ENCODE peak calls at places on chromosomes 6 and 20, in four cellular contexts. N is trophoblast cell, V is neural progenitor cell, S is NT2/D1. U is an unnamed sample.

GRCh38 chr6:110650755-110651154 is 164.5 kb downstream of the CDK19 start:
- DNase-seq in N (no peak), V (no peak), S (no peak), U (no peak)

GRCh38 chr6:41678511-41679084 is 40.3 kb downstream of the MDFI start:
- DNase-seq in N (no peak), V (no peak), S (no peak), U (peak)

GRCh38 chr20:62886709-62887058 is 25.1 kb upstream of the TCFL5 start:
- DNase-seq in N (no peak), V (no peak), S (no peak), U (no peak)

GRCh38 chr20:21607971-21608735 is 94.3 kb upstream of the NKX2-2 start:
- DNase-seq in N (no peak), V (no peak), S (no peak), U (no peak)

GRCh38 chr6:15400572-15401004 is 154.7 kb downstream of the JARID2 start:
- DNase-seq in N (no peak), V (peak), S (no peak), U (peak)

GRCh38 chr20:49399329-49399728 is 83.1 kb downstream of the KCNB1 start:
- DNase-seq in N (no peak), V (no peak), S (no peak), U (no peak)

GRCh38 chr20:9500121-9500911 is 14.1 kb upstream of the LAMP5 start:
- DNase-seq in N (peak), V (no peak), S (no peak), U (no peak)

GRCh38 chr6:109073344-109074235 is 21.1 kb downstream of the SESN1 start:
- DNase-seq in N (peak), V (peak), S (peak), U (peak)

GRCh38 chr20:57464642-57465211 is 60.2 kb downstream of the CTCFL start:
- DNase-seq in N (peak), V (no peak), S (no peak), U (no peak)

GRCh38 chr6:33655155-33655554 is 34.0 kb downstream of the ITPR3 start:
- DNase-seq in N (no peak), V (no peak), S (no peak), U (no peak)

DNA sequence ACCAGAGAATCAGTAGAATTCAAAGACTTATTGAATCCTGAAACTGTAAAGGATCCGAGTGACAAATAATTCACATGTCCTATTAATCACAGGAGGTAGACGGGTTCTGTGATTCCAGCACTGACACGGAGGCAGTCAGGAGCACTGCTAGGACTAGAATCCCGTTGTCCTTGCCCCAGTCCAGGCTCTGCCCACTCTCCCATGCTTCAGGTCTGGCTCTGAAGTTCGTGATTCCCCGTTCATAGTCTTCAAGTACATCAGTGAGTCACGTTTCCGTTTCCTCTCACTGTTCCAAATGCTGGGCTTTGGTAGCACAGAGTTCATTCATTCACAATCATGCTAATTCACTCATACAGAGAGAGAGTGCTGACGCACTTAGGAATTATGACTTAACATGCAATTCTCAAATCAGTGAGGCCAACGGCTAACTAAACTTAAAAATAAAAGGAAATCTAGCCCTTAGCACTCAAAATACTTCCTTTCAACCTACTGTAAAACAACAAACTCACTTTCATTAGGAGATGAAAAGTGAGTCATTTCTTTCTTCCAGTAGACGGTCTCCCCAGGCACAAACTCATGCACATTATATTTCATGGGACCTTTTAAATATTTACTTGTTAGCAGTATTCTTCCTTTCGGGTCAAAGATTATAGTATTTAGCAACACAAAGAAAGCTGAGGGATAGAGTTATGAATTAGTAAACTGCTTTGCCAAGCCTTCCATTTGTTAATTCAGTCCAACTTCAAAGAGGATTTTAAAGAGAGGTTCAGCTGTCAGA is 94.0 kb upstream of the NHSL1 start:
- DNase-seq in N (peak), V (no peak), S (peak), U (peak)
- H3K9ac ChIP-seq in N (no peak), V (no peak), S (no peak), U (no peak)

GRCh38 chr20:45506398-45506797 is 9.0 kb downstream of the SPINT3 start:
- DNase-seq in N (no peak), V (no peak), S (no peak), U (no peak)

GRCh38 chr20:45509091-45509490 is 6.3 kb downstream of the SPINT3 start:
- DNase-seq in N (no peak), V (no peak), S (no peak), U (peak)

GRCh38 chr20:45508068-45508886 is 7.1 kb downstream of the SPINT3 start:
- DNase-seq in N (no peak), V (no peak), S (no peak), U (no peak)

GRCh38 chr20:45510242-45510862 is 5.1 kb downstream of the SPINT3 start:
- DNase-seq in N (no peak), V (no peak), S (no peak), U (no peak)

GRCh38 chr20:45506927-45507820 is 8.2 kb downstream of the SPINT3 start:
- DNase-seq in N (no peak), V (no peak), S (no peak), U (no peak)
- H3K9ac ChIP-seq in N (no peak), V (no peak), S (no peak), U (no peak)

GRCh38 chr6:113860165-113860955 is 3.2 kb downstream of the MARCKS start:
- DNase-seq in N (peak), V (peak), S (no peak), U (peak)
- H3K9ac ChIP-seq in N (peak), V (no peak), S (no peak), U (no peak)

GRCh38 chr20:33883164-33883563 is 72.0 kb downstream of the CHMP4B start:
- DNase-seq in N (no peak), V (no peak), S (no peak), U (no peak)
- H3K9ac ChIP-seq in N (no peak), V (no peak), S (no peak), U (no peak)

GRCh38 chr6:88913471-88913870 is 49.9 kb downstream of the RNGTT start:
- DNase-seq in N (no peak), V (no peak), S (no peak), U (no peak)

GRCh38 chr6:88910922-88911778 is 52.3 kb downstream of the RNGTT start:
- DNase-seq in N (no peak), V (no peak), S (no peak), U (no peak)

GRCh38 chr6:88914180-88914579 is 49.2 kb downstream of the RNGTT start:
- DNase-seq in N (no peak), V (no peak), S (no peak), U (no peak)

GRCh38 chr6:88908598-88909548 is 54.5 kb downstream of the RNGTT start:
- DNase-seq in N (no peak), V (no peak), S (no peak), U (no peak)
- H3K9ac ChIP-seq in N (no peak), V (no peak), S (no peak), U (no peak)

GRCh38 chr6:30213654-30213998 is 420 bp upstream of the TRIM26 start:
- DNase-seq in N (peak), V (no peak), S (no peak), U (no peak)
- H3K9ac ChIP-seq in N (peak), V (no peak), S (peak), U (peak)